ENCODE peak calls at places on chromosome 17, in six cellular contexts. W, T, X, O, N and L are unnamed samples. For H3K4me1, the result is how much of the 10 kb centered on the place peaks cover.

GRCh38 chr17:37483311-37484039 is 6.2 kb upstream of the DUSP14 start:
- DNase-seq in T (no peak), N (no peak), W (peak), X (no peak), O (no peak), L (no peak)

GRCh38 chr17:46818929-46819859 is 702 bp upstream of the WNT3 start:
- DNase-seq in N (no peak), T (no peak), X (no peak), W (no peak), O (no peak), L (no peak)

GRCh38 chr17:65472602-65473001 is 88.8 kb downstream of the AXIN2 start:
- DNase-seq in T (no peak), O (no peak), W (no peak), X (no peak), N (no peak), L (no peak)

GRCh38 chr17:74394977-74395376 is 27.7 kb downstream of the GPR142 start:
- DNase-seq in X (no peak), N (no peak), T (no peak), O (no peak), W (peak), L (peak)

GRCh38 chr17:20961551-20961950 is 81.3 kb downstream of the USP22 start:
- DNase-seq in W (no peak), N (no peak), X (no peak), T (no peak), O (no peak), L (no peak)

GRCh38 chr17:42512733-42513251 is 23.2 kb upstream of the NAGLU start:
- DNase-seq in N (no peak), O (no peak), W (no peak), X (no peak), T (no peak), L (no peak)

GRCh38 chr17:38926290-38927070 is 1.1 kb downstream of the LASP1NB start:
- DNase-seq in X (peak), O (no peak), T (peak), N (no peak), W (no peak), L (peak)

GRCh38 chr17:64984776-64985521 is 65.7 kb upstream of the LRRC37A3 start:
- DNase-seq in T (no peak), X (no peak), N (no peak), O (no peak), W (peak), L (no peak)

GRCh38 chr17:42110301-42111264 is 1.9 kb downstream of the DHX58 start:
- DNase-seq in N (no peak), W (no peak), X (no peak), T (no peak), O (no peak), L (no peak)

GRCh38 chr17:48293319-48294192 is 136.5 kb downstream of the SKAP1 start:
- DNase-seq in O (no peak), T (no peak), W (no peak), N (no peak), X (no peak), L (no peak)

GRCh38 chr17:10151667-10152496 is 46.5 kb downstream of the GAS7 start:
- DNase-seq in O (no peak), X (no peak), W (peak), N (no peak), T (no peak), L (peak)

GRCh38 chr17:56798916-56799315 is 34.8 kb downstream of the C17orf67 start:
- DNase-seq in O (no peak), T (no peak), W (no peak), N (no peak), X (no peak), L (no peak)

GRCh38 chr17:28343491-28343932 is 8.0 kb downstream of the TNFAIP1 start:
- DNase-seq in X (no peak), T (no peak), W (no peak), N (no peak), O (no peak), L (no peak)

GRCh38 chr17:44219636-44220210 is at the start of gene UBTF:
- DNase-seq in O (no peak), X (peak), T (peak), N (no peak), W (peak), L (peak)

GRCh38 chr17:74822329-74823175 is 37.1 kb downstream of the GRIN2C start:
- DNase-seq in T (no peak), N (no peak), X (no peak), W (no peak), O (no peak), L (no peak)

GRCh38 chr17:20083460-20083859 is 74.3 kb downstream of the SPECC1 start:
- DNase-seq in X (no peak), O (no peak), N (no peak), T (no peak), W (no peak), L (no peak)

GRCh38 chr17:27203241-27203640 is 90.7 kb upstream of the WSB1 start:
- DNase-seq in O (no peak), W (no peak), N (no peak), T (no peak), X (no peak), L (no peak)

GRCh38 chr17:65292430-65292829 is 155.3 kb downstream of the RGS9 start:
- DNase-seq in O (no peak), T (no peak), W (no peak), N (no peak), X (no peak), L (no peak)

GRCh38 chr17:34673516-34673915 is 94.1 kb downstream of the TMEM132E start:
- DNase-seq in T (no peak), O (no peak), N (no peak), W (no peak), X (no peak), L (no peak)

GRCh38 chr17:4953461-4953961 is 2.6 kb downstream of the ENO3 start:
- DNase-seq in W (no peak), N (no peak), X (no peak), T (no peak), O (no peak), L (no peak)

GRCh38 chr17:27888945-27889344 is 4.2 kb downstream of the LYRM9 start:
- DNase-seq in W (no peak), T (no peak), O (peak), X (no peak), N (no peak), L (peak)

GRCh38 chr17:19614900-19615299 is 33.7 kb upstream of the ALDH3A2 start:
- DNase-seq in W (no peak), X (no peak), T (no peak), O (no peak), N (no peak), L (no peak)

GRCh38 chr17:33073416-33073815 is 81.8 kb downstream of the SPACA3 start:
- DNase-seq in W (no peak), O (no peak), T (no peak), X (no peak), N (no peak), L (no peak)

GRCh38 chr17:46984892-46985291 is 5.8 kb upstream of the RPRML start:
- DNase-seq in O (no peak), X (no peak), W (peak), T (no peak), N (no peak), L (peak)

GRCh38 chr17:8632087-8632486 is 1.6 kb upstream of the MYH10 start:
- DNase-seq in N (no peak), T (no peak), X (no peak), O (no peak), W (no peak), L (no peak)

GRCh38 chr17:72913315-72913714 is 179.2 kb downstream of the SLC39A11 start:
- DNase-seq in W (no peak), O (no peak), X (no peak), N (no peak), T (no peak), L (no peak)

GRCh38 chr17:57949649-57950048 is 5.6 kb downstream of the CUEDC1 start:
- DNase-seq in N (no peak), O (no peak), X (no peak), W (peak), T (no peak), L (no peak)

GRCh38 chr17:28008526-28008925 is 34.0 kb upstream of the NLK start:
- DNase-seq in W (peak), T (no peak), N (no peak), O (peak), X (no peak), L (peak)

GRCh38 chr17:37527249-37527851 is 37.7 kb downstream of the DUSP14 start:
- DNase-seq in N (no peak), W (no peak), O (no peak), T (no peak), X (no peak), L (no peak)

GRCh38 chr17:80790021-80790765 is 201.4 kb upstream of the CHMP6 start:
- DNase-seq in X (peak), W (no peak), N (no peak), O (no peak), T (no peak), L (no peak)

GRCh38 chr17:17689312-17689711 is 8.1 kb downstream of the RAI1 start:
- DNase-seq in N (no peak), X (no peak), T (no peak), O (no peak), W (no peak), L (no peak)

GRCh38 chr17:28675980-28676379 is 14.0 kb downstream of the SUPT6H start:
- DNase-seq in X (no peak), T (no peak), N (no peak), W (peak), O (no peak), L (no peak)

GRCh38 chr17:76614912-76615617 is 28.5 kb downstream of the ST6GALNAC1 start:
- DNase-seq in N (no peak), W (no peak), T (no peak), O (no peak), X (no peak), L (no peak)

GRCh38 chr17:59333845-59334244 is 2.4 kb downstream of the YPEL2 start:
- DNase-seq in N (no peak), T (no peak), O (no peak), W (no peak), X (peak), L (no peak)

GRCh38 chr17:67400193-67400592 is 23.1 kb downstream of the PITPNC1 start:
- DNase-seq in T (no peak), X (no peak), O (no peak), N (no peak), W (no peak), L (no peak)

GRCh38 chr17:8001976-8002645 is at the start of gene GUCY2D:
- DNase-seq in N (no peak), T (no peak), X (peak), W (peak), O (no peak), L (no peak)

GRCh38 chr17:80881321-80881720 is 110.3 kb upstream of the CHMP6 start:
- DNase-seq in W (no peak), N (no peak), X (peak), T (no peak), O (no peak), L (no peak)

GRCh38 chr17:11503292-11503691 is 95.0 kb upstream of the DNAH9 start:
- DNase-seq in T (no peak), O (no peak), N (no peak), W (no peak), X (no peak), L (no peak)

DNA sequence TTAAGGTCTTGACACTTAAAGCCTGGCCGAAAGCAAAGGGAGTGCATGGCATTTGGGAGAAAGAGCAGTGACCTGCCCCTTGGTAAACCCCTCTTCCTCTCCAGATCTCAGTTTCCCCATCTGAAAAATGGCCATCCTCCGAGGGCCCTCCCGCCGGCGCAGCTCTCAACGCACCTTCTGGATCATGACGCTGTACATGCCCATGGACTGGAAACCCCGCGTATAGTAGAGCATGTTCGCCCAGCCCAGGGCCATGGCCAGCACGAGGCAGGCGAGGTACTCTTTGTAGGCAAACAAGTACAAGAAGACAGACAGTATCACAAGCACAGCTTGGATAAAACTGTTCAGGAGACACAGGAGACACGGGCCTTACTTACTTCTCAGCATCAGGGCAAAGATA is 33.6 kb downstream of the TRPV3 start:
- DNase-seq in X (peak), O (no peak), T (no peak), W (no peak), N (no peak), L (no peak)
- H3K4me1 ChIP-seq in X (under half), O (under half), T (under half), W (under half), N (under half), L (under half)

GRCh38 chr17:16466407-16466806 is 25.6 kb downstream of the LRRC75A start:
- DNase-seq in O (no peak), X (no peak), N (no peak), T (no peak), W (peak), L (no peak)
- TF ChIP-seq POLR2AphosphoS5 in O (no peak), X (no peak), N (no peak), T (no peak), W (peak), L (no peak)

DNA sequence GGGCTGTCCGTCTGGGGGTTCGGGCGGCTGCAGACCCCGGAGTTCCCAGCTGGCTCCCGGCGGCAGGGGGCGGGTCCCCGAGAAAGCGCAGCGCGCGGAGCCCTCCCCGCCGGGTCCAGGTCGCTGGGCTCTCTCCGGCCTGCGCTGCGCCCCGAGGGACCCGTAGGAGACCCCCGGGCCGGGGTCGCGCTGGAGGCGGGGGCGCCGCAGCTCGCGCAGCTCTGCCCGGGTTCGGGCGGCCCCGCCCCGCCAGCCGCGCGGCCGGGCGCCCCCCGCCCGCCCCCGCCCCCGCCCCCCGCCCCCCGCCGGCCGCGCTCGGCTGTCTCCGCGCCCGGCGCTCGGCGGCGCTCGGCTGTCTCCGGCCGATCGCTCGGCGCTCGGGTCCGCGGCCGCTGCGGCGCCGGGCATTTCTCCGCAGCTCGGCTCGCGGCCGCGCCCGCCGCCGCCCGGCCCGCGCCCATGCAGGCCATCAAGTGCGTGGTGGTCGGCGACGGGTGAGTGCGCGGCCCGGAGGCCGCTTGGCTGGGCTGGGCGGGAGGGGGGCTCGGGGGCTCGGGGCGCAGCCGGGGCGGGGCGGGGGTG is at the start of gene RAC3:
- DNase-seq in O (no peak), T (no peak), N (no peak), W (no peak), X (no peak), L (no peak)
- TF ChIP-seq POLR2A in O (no peak), T (no peak), N (no peak), W (no peak), X (no peak), L (no peak)

GRCh38 chr17:14331200-14331981 is 30.5 kb downstream of the HS3ST3B1 start:
- DNase-seq in N (no peak), O (no peak), T (no peak), X (no peak), W (no peak), L (no peak)
- H3K4me1 ChIP-seq in N (under half), O (under half), T (under half), X (under half), W (under half), L (under half)

GRCh38 chr17:2996208-2996855 is 67.1 kb downstream of the OR1D5 start:
- DNase-seq in O (no peak), W (no peak), N (no peak), X (peak), T (no peak), L (peak)
- TF ChIP-seq POLR2AphosphoS5 in O (no peak), W (no peak), N (peak), X (no peak), T (no peak), L (peak)